ENCODE peak calls at places on chromosomes 13 and 19, in seven cellular contexts. B is ascending aorta, O is neural progenitor cell, J is ovary, F is mammary epithelial cell, Y is cardiac muscle cell, Z is BE2C. C is an unnamed sample. For H3K36me3 and H3K27me3, the result is how much of the 10 kb centered on the place peaks cover.

GRCh38 chr19:4571305-4571917 is 11.9 kb upstream of the SEMA6B start:
- DNase-seq in Z (peak), Y (no peak), B (no peak), F (no peak), O (no peak), J (no peak), C (no peak)

GRCh38 chr13:102863590-102863989 is 17.8 kb downstream of the ERCC5 start:
- DNase-seq in O (no peak), Y (no peak), J (no peak), B (no peak), F (no peak), Z (no peak), C (no peak)

GRCh38 chr19:1181606-1182005 is 7.5 kb upstream of the SBNO2 start:
- DNase-seq in Z (no peak), F (peak), Y (no peak), O (no peak), B (no peak), J (no peak), C (peak)

GRCh38 chr19:35211545-35212230 is 16.9 kb downstream of the FAM187B start:
- DNase-seq in Z (no peak), O (no peak), Y (no peak), B (peak), J (no peak), F (no peak), C (no peak)

GRCh38 chr19:35248310-35249145 is at the start of gene LSR:
- DNase-seq in J (peak), Z (no peak), Y (peak), O (peak), B (no peak), F (peak), C (peak)

GRCh38 chr13:79562557-79562956 is 81.6 kb downstream of the NDFIP2 start:
- DNase-seq in B (no peak), F (no peak), O (no peak), Y (no peak), J (no peak), Z (no peak), C (no peak)

GRCh38 chr19:52022193-52022592 is 6.0 kb downstream of the ZNF614 start:
- DNase-seq in Y (no peak), O (no peak), J (no peak), Z (no peak), F (no peak), B (no peak), C (no peak)

GRCh38 chr19:1171755-1172352 is 2.2 kb downstream of the SBNO2 start:
- DNase-seq in Y (no peak), F (peak), J (no peak), Z (no peak), B (no peak), O (peak), C (no peak)

GRCh38 chr13:98677398-98677797 is 75.1 kb downstream of the SLC15A1 start:
- DNase-seq in J (no peak), B (no peak), O (no peak), Z (no peak), Y (no peak), F (peak), C (peak)

GRCh38 chr19:13020002-13020414 is 24.7 kb downstream of the NFIX start:
- DNase-seq in F (peak), Y (no peak), Z (no peak), O (peak), B (no peak), J (no peak), C (no peak)

GRCh38 chr19:10566658-10567410 is 1.0 kb upstream of the KRI1 start:
- DNase-seq in B (no peak), Z (no peak), J (peak), F (no peak), O (no peak), Y (no peak), C (no peak)

GRCh38 chr19:4380254-4380727 is 20.1 kb downstream of the SH3GL1 start:
- DNase-seq in Z (no peak), F (peak), B (no peak), O (no peak), J (no peak), Y (no peak), C (peak)

GRCh38 chr13:75329723-75330122 is 152.2 kb downstream of the TBC1D4 start:
- DNase-seq in B (no peak), Y (no peak), J (no peak), F (peak), Z (no peak), O (no peak), C (peak)

GRCh38 chr13:85653681-85654080 is 145.5 kb downstream of the SLITRK6 start:
- DNase-seq in B (no peak), O (no peak), Y (no peak), Z (peak), F (no peak), J (no peak), C (no peak)

GRCh38 chr19:38486731-38487336 is 53.3 kb downstream of the RYR1 start:
- DNase-seq in F (no peak), Z (no peak), B (no peak), J (no peak), O (no peak), Y (no peak), C (no peak)

GRCh38 chr19:38134538-38135149 is 89.4 kb downstream of the DPF1 start:
- DNase-seq in B (no peak), Z (peak), O (peak), Y (peak), J (no peak), F (peak), C (peak)

DNA sequence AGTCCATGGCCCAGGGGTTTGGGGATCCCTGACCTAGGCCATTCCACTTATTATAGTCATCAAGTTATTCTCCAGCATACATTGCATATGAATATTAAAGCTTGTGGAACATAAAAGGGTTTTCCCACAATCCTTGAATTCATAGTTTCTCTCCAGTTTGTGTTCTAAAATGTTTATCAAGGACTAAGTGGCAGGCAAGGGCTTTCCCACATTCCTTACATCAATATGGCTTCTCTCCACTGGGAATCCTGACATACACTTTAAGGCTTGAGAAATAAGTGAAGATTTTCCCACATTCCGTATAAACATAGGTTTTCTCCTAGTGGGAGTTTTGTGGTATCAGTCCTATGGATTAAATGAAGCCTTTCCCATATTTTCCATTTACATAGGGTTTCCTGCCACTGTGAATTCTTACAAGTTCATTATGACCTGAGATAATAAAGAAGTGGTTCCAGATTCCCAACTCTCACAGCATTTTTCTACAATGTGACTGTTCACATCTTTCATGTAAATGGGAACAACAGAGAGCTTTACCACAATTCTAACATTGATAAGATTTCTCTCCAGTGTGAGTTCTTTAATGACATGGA is 14.5 kb downstream of the ZNF426 start:
- DNase-seq in Z (no peak), Y (no peak), F (no peak), J (no peak), B (no peak), O (no peak), C (no peak)
- TF ChIP-seq CTCF in Z (no peak), Y (no peak), F (no peak), J (no peak), B (no peak), O (no peak), C (no peak)

GRCh38 chr19:8455018-8455417 is 10.2 kb downstream of the HNRNPM start:
- DNase-seq in Z (no peak), B (no peak), O (no peak), F (no peak), J (no peak), Y (no peak), C (no peak)

GRCh38 chr19:8453616-8454015 is 8.8 kb downstream of the HNRNPM start:
- DNase-seq in Z (no peak), B (no peak), O (no peak), Y (no peak), F (no peak), J (no peak), C (no peak)

GRCh38 chr19:8452446-8453123 is 7.8 kb downstream of the HNRNPM start:
- DNase-seq in O (no peak), F (no peak), J (no peak), B (no peak), Z (no peak), Y (no peak), C (no peak)

GRCh38 chr19:8456064-8456463 is 11.3 kb downstream of the HNRNPM start:
- DNase-seq in J (no peak), O (peak), B (no peak), Y (no peak), Z (peak), F (no peak), C (no peak)

GRCh38 chr19:8454218-8454617 is 9.4 kb downstream of the HNRNPM start:
- DNase-seq in F (no peak), Y (no peak), Z (no peak), O (no peak), B (no peak), J (no peak), C (no peak)
- H3K36me3 ChIP-seq in F (under half), Y (under half), Z (half or more), O (under half), B (under half), J (under half), C (under half)

GRCh38 chr19:55156202-55157063 is 1.1 kb downstream of the TNNI3 start:
- DNase-seq in O (peak), Z (peak), J (no peak), F (peak), B (no peak), Y (peak), C (peak)
- H3K27me3 ChIP-seq in O (under half), Z (under half), J (under half), F (under half), B (under half), Y (under half), C (under half)

GRCh38 chr19:29478578-29479565 is 46.9 kb upstream of the VSTM2B start:
- DNase-seq in F (no peak), B (no peak), Z (peak), Y (peak), J (no peak), O (peak), C (no peak)
- TF ChIP-seq CTCF in F (no peak), B (no peak), Z (peak), Y (peak), J (no peak), O (peak), C (no peak)

GRCh38 chr19:32671883-32672282 is 3.1 kb downstream of the ANKRD27 start:
- DNase-seq in Z (no peak), O (no peak), J (no peak), Y (no peak), F (no peak), B (no peak), C (no peak)
- H3K36me3 ChIP-seq in Z (under half), O (under half), J (under half), Y (under half), F (under half), B (under half), C (under half)

GRCh38 chr19:49421878-49422202 is 1.4 kb downstream of the PTH2 start:
- DNase-seq in J (no peak), O (no peak), Z (no peak), B (no peak), Y (no peak), F (no peak), C (no peak)

GRCh38 chr19:49422407-49423277 is 599 bp downstream of the PTH2 start:
- DNase-seq in O (peak), Z (peak), B (no peak), Y (peak), J (no peak), F (peak), C (no peak)

GRCh38 chr19:49419173-49419572 is 4.1 kb downstream of the PTH2 start:
- DNase-seq in J (no peak), Y (no peak), F (no peak), O (no peak), Z (no peak), B (no peak), C (no peak)

GRCh38 chr19:49421039-49421877 is 2.0 kb downstream of the PTH2 start:
- DNase-seq in O (peak), Y (peak), F (peak), B (no peak), J (no peak), Z (peak), C (peak)

DNA sequence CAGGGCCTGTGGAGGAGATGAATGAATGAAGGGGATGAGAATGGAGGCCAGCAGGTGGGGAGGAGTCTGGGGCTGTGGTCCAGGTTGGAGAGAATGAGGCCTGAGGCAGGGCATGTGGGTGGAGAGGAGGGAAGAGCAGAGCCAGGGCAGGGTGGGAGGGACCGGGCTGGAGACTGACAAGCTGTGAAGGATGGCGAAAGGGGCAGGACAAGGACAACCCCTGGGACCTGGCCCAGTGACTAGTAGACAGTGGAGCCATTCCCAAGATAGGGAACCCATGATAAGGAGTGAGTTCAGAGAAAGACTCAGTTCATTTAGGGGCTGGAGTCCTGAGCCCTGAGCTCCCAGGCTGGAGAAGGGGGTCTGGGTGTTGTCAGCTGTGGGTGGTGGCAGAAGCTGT is 3.0 kb downstream of the PTH2 start:
- DNase-seq in O (no peak), J (no peak), B (no peak), F (no peak), Y (no peak), Z (no peak), C (no peak)
- H3K27me3 ChIP-seq in O (half or more), J (under half), B (under half), F (under half), Y (under half), Z (under half), C (under half)

DNA sequence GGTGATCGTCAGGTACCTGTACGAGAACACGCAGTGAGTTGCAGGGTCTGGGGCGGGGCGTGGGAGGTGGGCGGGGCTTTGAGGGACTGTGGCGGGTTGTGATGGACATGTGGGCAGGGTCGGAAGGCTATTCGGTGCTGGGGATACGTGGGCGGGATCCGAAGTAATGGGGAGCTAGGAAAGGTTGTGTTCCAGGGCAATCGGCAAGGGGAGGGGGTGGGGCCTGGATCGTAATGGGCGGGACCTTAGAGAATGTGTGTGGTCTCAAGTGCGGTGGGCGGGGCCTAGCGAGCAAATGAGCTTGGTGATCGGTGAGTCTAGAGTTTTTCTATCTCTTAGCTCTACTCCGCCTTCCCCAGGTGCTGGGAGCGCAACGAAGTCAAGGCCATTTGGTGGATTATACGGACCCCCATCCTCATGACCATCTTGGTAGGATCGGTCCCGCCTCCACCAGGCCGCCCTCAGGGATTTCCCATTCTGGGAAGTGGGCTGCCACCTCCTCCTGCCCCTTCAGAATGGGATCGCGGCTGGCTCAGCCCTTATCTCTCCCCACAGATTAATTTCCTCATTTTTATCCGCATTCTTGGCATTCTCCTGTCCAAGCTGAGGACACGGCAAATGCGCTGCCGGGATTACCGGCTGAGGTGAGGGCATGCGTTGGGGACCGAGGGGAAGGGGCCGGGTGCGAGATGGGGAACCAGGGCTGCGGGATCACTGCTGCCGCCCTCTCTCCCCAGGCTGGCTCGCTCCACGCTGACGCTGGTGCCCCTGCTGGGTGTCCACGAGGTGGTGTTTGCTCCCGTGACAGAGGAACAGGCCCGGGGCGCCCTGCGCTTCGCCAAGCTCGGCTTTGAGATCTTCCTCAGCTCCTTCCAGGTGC is 9.6 kb downstream of the GIPR start:
- DNase-seq in O (peak), F (peak), Z (peak), B (no peak), J (no peak), Y (peak), C (peak)
- TF ChIP-seq CTCF in O (no peak), F (no peak), Z (no peak), B (no peak), J (no peak), Y (peak), C (peak)

GRCh38 chr13:62046512-62046911 is 630.9 kb upstream of the PCDH20 start:
- DNase-seq in Z (no peak), Y (no peak), J (no peak), B (no peak), O (no peak), F (no peak), C (no peak)

GRCh38 chr13:62049992-62050391 is 634.3 kb upstream of the PCDH20 start:
- DNase-seq in F (no peak), J (no peak), O (no peak), B (no peak), Y (no peak), Z (no peak), C (no peak)
- H3K36me3 ChIP-seq in F (under half), J (under half), O (under half), B (under half), Y (under half), Z (under half), C (under half)